ENCODE peak calls at places on chromosome 5, in four cellular contexts. One of them, this sample, is unnamed.

GRCh38 chr5:110224050-110224449 is 502.4 kb downstream of the TMEM232 start:
- DNase-seq in uterus: no peak
- DNase-seq in nephron progenitor cell: no peak
- DNase-seq in K562: no peak
- DNase-seq in this sample: no peak

GRCh38 chr5:66645039-66645438 is 48.8 kb downstream of the MAST4 start:
- DNase-seq in nephron progenitor cell: no peak
- DNase-seq in uterus: no peak
- DNase-seq in K562: no peak
- DNase-seq in this sample: no peak

GRCh38 chr5:132489871-132490483 is 596 bp downstream of the IRF1 start:
- DNase-seq in nephron progenitor cell: no peak
- DNase-seq in K562: peak
- DNase-seq in uterus: peak
- DNase-seq in this sample: no peak

GRCh38 chr5:72238712-72239445 is 81.2 kb downstream of the MRPS27 start:
- DNase-seq in nephron progenitor cell: no peak
- DNase-seq in uterus: no peak
- DNase-seq in K562: no peak
- DNase-seq in this sample: no peak

GRCh38 chr5:177195307-177195952 is 61.9 kb downstream of the NSD1 start:
- DNase-seq in uterus: no peak
- DNase-seq in nephron progenitor cell: no peak
- DNase-seq in K562: no peak
- DNase-seq in this sample: no peak

GRCh38 chr5:10454591-10455272 is 13.1 kb downstream of the ROPN1L start:
- DNase-seq in uterus: peak
- DNase-seq in nephron progenitor cell: no peak
- DNase-seq in K562: no peak
- DNase-seq in this sample: no peak

GRCh38 chr5:36252722-36253340 is 11.1 kb upstream of the NADK2 start:
- DNase-seq in nephron progenitor cell: no peak
- DNase-seq in K562: no peak
- DNase-seq in uterus: no peak
- DNase-seq in this sample: no peak

GRCh38 chr5:78005021-78005785 is 229.1 kb upstream of the TBCA start:
- DNase-seq in K562: no peak
- DNase-seq in nephron progenitor cell: no peak
- DNase-seq in uterus: no peak
- DNase-seq in this sample: no peak

GRCh38 chr5:168916852-168917251 is 337.7 kb upstream of the PANK3 start:
- DNase-seq in uterus: no peak
- DNase-seq in nephron progenitor cell: no peak
- DNase-seq in K562: no peak
- DNase-seq in this sample: no peak

GRCh38 chr5:179858241-179858585 is 404 bp downstream of the MRNIP start:
- DNase-seq in nephron progenitor cell: peak
- DNase-seq in K562: peak
- DNase-seq in uterus: no peak
- DNase-seq in this sample: peak

GRCh38 chr5:174532453-174533126 is 191.8 kb upstream of the MSX2 start:
- DNase-seq in nephron progenitor cell: peak
- DNase-seq in K562: peak
- DNase-seq in uterus: peak
- DNase-seq in this sample: peak

GRCh38 chr5:139692605-139693340 is 44.6 kb downstream of the CXXC5 start:
- DNase-seq in nephron progenitor cell: peak
- DNase-seq in K562: no peak
- DNase-seq in uterus: no peak
- DNase-seq in this sample: no peak

GRCh38 chr5:175253597-175253996 is 190.4 kb downstream of the DRD1 start:
- DNase-seq in nephron progenitor cell: no peak
- DNase-seq in K562: no peak
- DNase-seq in uterus: no peak
- DNase-seq in this sample: no peak

GRCh38 chr5:67581203-67581602 is 384.6 kb upstream of the CD180 start:
- DNase-seq in nephron progenitor cell: no peak
- DNase-seq in K562: no peak
- DNase-seq in uterus: no peak
- DNase-seq in this sample: no peak

GRCh38 chr5:57828221-57828620 is 345.6 kb upstream of the ACTBL2 start:
- DNase-seq in K562: no peak
- DNase-seq in uterus: no peak
- DNase-seq in nephron progenitor cell: no peak
- DNase-seq in this sample: no peak

GRCh38 chr5:178416919-178417318 is 173.3 kb downstream of the COL23A1 start:
- DNase-seq in nephron progenitor cell: no peak
- DNase-seq in K562: no peak
- DNase-seq in uterus: no peak
- DNase-seq in this sample: no peak

GRCh38 chr5:34959323-34959722 is 30.0 kb downstream of the DNAJC21 start:
- DNase-seq in nephron progenitor cell: no peak
- DNase-seq in K562: peak
- DNase-seq in uterus: no peak
- DNase-seq in this sample: no peak

GRCh38 chr5:172833691-172834569 is at the start of gene ERGIC1:
- DNase-seq in K562: peak
- DNase-seq in uterus: peak
- DNase-seq in nephron progenitor cell: peak
- DNase-seq in this sample: peak

GRCh38 chr5:79962580-79963222 is 28.4 kb downstream of the MTX3 start:
- DNase-seq in nephron progenitor cell: peak
- DNase-seq in uterus: no peak
- DNase-seq in K562: no peak
- DNase-seq in this sample: no peak

GRCh38 chr5:117318528-117318927 is 743.9 kb upstream of the SEMA6A start:
- DNase-seq in nephron progenitor cell: peak
- DNase-seq in uterus: no peak
- DNase-seq in K562: no peak
- DNase-seq in this sample: peak

GRCh38 chr5:168836603-168837245 is 257.6 kb upstream of the PANK3 start:
- DNase-seq in K562: no peak
- DNase-seq in nephron progenitor cell: no peak
- DNase-seq in uterus: no peak
- DNase-seq in this sample: no peak

GRCh38 chr5:37696190-37697021 is 143.4 kb downstream of the GDNF start:
- DNase-seq in uterus: no peak
- DNase-seq in K562: no peak
- DNase-seq in nephron progenitor cell: no peak
- DNase-seq in this sample: no peak

GRCh38 chr5:124628721-124629596 is 117.5 kb downstream of the ZNF608 start:
- DNase-seq in nephron progenitor cell: peak
- DNase-seq in K562: peak
- DNase-seq in uterus: no peak
- DNase-seq in this sample: no peak

GRCh38 chr5:177327539-177328522 is 16.1 kb upstream of the MXD3 start:
- DNase-seq in uterus: no peak
- DNase-seq in nephron progenitor cell: no peak
- DNase-seq in K562: no peak
- DNase-seq in this sample: no peak

GRCh38 chr5:136020383-136021015 is 8.3 kb upstream of the TGFBI start:
- DNase-seq in uterus: peak
- DNase-seq in nephron progenitor cell: no peak
- DNase-seq in K562: peak
- DNase-seq in this sample: no peak

GRCh38 chr5:7970816-7971215 is 101.9 kb downstream of the MTRR start:
- DNase-seq in uterus: no peak
- DNase-seq in nephron progenitor cell: no peak
- DNase-seq in K562: no peak
- DNase-seq in this sample: no peak

DNA sequence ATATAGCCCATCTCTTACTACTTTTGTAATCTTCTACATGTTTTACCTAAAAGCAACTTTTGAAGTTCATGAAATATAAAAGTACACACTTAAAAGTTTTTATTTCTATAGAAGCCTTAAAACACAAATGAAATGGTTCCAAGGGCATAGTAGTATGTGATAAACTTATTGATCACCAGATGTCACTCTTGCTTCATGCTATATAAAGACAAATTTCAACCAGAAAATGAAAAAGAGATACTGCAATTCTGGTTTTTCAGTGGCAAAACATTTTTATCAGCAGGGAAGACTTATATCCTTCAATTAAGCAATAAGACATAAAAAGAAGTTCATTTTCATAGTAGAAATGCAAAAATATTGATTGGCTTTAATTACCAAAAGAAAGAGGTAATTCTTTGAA is 69.4 kb upstream of the FBXL17 start:
- DNase-seq in K562: no peak
- DNase-seq in nephron progenitor cell: no peak
- DNase-seq in uterus: no peak
- DNase-seq in this sample: no peak
- TF ChIP-seq CTCF in K562: peak
- TF ChIP-seq CTCF in nephron progenitor cell: peak
- TF ChIP-seq CTCF in uterus: no peak
- TF ChIP-seq CTCF in this sample: no peak

DNA sequence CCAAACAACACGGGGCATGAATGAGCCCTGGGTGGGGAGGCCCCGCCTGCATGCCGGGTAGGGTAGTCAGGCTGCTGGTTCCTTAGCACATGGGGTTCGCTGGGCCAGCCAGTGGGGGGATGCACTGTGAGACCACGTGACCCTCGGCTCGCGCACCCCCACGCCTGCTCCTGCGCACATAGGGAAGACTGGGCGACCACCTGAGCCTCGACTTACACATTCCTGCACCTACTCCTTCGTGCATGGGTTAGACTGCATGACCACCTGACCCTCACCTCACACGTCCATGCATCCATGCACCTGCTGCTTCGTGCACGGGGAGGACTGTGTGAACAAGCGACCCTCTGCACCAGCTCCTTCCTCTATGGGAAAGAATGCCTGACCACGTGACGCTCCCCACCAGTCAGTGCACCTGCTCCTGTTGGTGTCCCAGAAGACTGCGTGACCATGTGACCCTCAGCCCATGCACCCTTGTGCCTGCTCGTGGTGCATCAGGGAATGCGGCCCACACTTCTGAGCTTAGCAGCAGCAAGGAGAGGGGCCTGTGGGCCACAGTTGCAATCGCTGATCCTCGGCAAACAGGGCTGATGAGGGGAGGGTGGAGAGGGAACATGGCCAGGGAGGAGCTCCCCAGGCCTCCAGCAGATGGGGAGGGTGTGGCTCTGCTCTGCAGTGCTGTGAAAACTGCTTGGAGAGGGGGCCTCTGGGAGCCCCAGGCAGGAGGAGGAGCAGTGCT is 18.1 kb downstream of the LPCAT1 start:
- DNase-seq in K562: no peak
- DNase-seq in uterus: no peak
- DNase-seq in nephron progenitor cell: no peak
- DNase-seq in this sample: no peak
- TF ChIP-seq CTCF in K562: no peak
- TF ChIP-seq CTCF in uterus: no peak
- TF ChIP-seq CTCF in nephron progenitor cell: no peak
- TF ChIP-seq CTCF in this sample: no peak

GRCh38 chr5:148791334-148791667 is 35.1 kb upstream of the ADRB2 start:
- DNase-seq in K562: no peak
- DNase-seq in nephron progenitor cell: no peak
- DNase-seq in uterus: no peak
- DNase-seq in this sample: no peak
- TF ChIP-seq CTCF in K562: no peak
- TF ChIP-seq CTCF in nephron progenitor cell: no peak
- TF ChIP-seq CTCF in uterus: no peak
- TF ChIP-seq CTCF in this sample: no peak

DNA sequence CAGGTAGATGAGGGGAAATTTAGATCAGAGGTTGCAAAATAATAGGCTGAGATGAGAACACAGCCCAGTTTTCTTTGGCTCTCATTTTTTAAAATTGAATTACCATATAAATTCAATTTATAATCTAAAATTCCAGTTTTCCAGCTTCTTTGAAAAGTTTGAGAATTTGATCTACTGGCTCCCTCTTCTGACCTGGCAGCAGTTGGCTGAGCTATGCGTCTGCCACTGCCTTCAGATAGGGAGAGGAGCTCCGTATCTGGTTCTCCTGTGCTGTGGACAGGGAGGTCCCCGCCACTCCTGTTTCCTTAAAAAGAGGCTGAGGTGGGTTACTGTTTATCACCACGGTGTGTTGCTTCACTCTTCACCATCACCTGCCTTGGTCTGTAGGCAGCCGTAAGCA is 103.7 kb downstream of the ARHGAP26 start:
- DNase-seq in nephron progenitor cell: no peak
- DNase-seq in uterus: no peak
- DNase-seq in K562: no peak
- DNase-seq in this sample: no peak
- TF ChIP-seq CTCF in nephron progenitor cell: no peak
- TF ChIP-seq CTCF in uterus: no peak
- TF ChIP-seq CTCF in K562: no peak
- TF ChIP-seq CTCF in this sample: no peak

This sample was measured in endothelial cell.